ENCODE peak calls at places on chromosome 17, in ten cellular contexts. One of them, this sample, is unnamed.

GRCh38 chr17:56977673-56978395 is at the start of gene SCPEP1:
- DNase-seq in astrocyte of the cerebellum: peak
- DNase-seq in OCI-LY7: peak
- DNase-seq in fibroblast of pulmonary artery: peak
- DNase-seq in uterus: peak
- DNase-seq in GM12865: peak
- DNase-seq in thoracic aorta: peak
- DNase-seq in ovary: peak
- DNase-seq in cardiac fibroblast: peak
- DNase-seq in fibroblast of mammary gland: peak
- DNase-seq in this sample: peak

GRCh38 chr17:75808905-75809621 is 24.5 kb downstream of the UNK start:
- DNase-seq in astrocyte of the cerebellum: peak
- DNase-seq in OCI-LY7: no peak
- DNase-seq in fibroblast of pulmonary artery: peak
- DNase-seq in uterus: peak
- DNase-seq in GM12865: peak
- DNase-seq in thoracic aorta: no peak
- DNase-seq in ovary: no peak
- DNase-seq in cardiac fibroblast: peak
- DNase-seq in fibroblast of mammary gland: peak
- DNase-seq in this sample: peak

GRCh38 chr17:36934144-36934758 is 3.0 kb upstream of the LHX1 start:
- DNase-seq in astrocyte of the cerebellum: no peak
- DNase-seq in OCI-LY7: no peak
- DNase-seq in fibroblast of pulmonary artery: no peak
- DNase-seq in uterus: no peak
- DNase-seq in GM12865: no peak
- DNase-seq in thoracic aorta: no peak
- DNase-seq in ovary: no peak
- DNase-seq in cardiac fibroblast: no peak
- DNase-seq in fibroblast of mammary gland: no peak
- DNase-seq in this sample: no peak

GRCh38 chr17:57773557-57773956 is 28.5 kb upstream of the CCDC182 start:
- DNase-seq in astrocyte of the cerebellum: no peak
- DNase-seq in OCI-LY7: no peak
- DNase-seq in fibroblast of pulmonary artery: no peak
- DNase-seq in uterus: no peak
- DNase-seq in GM12865: no peak
- DNase-seq in thoracic aorta: no peak
- DNase-seq in ovary: no peak
- DNase-seq in cardiac fibroblast: no peak
- DNase-seq in fibroblast of mammary gland: no peak
- DNase-seq in this sample: no peak

GRCh38 chr17:43027091-43028032 is 2.3 kb downstream of the RND2 start:
- DNase-seq in astrocyte of the cerebellum: no peak
- DNase-seq in OCI-LY7: no peak
- DNase-seq in fibroblast of pulmonary artery: no peak
- DNase-seq in uterus: no peak
- DNase-seq in GM12865: no peak
- DNase-seq in thoracic aorta: no peak
- DNase-seq in ovary: no peak
- DNase-seq in cardiac fibroblast: no peak
- DNase-seq in fibroblast of mammary gland: no peak
- DNase-seq in this sample: no peak

GRCh38 chr17:1785925-1786324 is 24.1 kb downstream of the SERPINF1 start:
- DNase-seq in astrocyte of the cerebellum: no peak
- DNase-seq in OCI-LY7: no peak
- DNase-seq in fibroblast of pulmonary artery: no peak
- DNase-seq in uterus: no peak
- DNase-seq in GM12865: no peak
- DNase-seq in thoracic aorta: no peak
- DNase-seq in ovary: no peak
- DNase-seq in cardiac fibroblast: no peak
- DNase-seq in fibroblast of mammary gland: peak
- DNase-seq in this sample: peak

GRCh38 chr17:74873874-74874614 is 1.2 kb upstream of the FDXR start:
- DNase-seq in astrocyte of the cerebellum: no peak
- DNase-seq in OCI-LY7: peak
- DNase-seq in fibroblast of pulmonary artery: peak
- DNase-seq in uterus: no peak
- DNase-seq in GM12865: peak
- DNase-seq in thoracic aorta: no peak
- DNase-seq in ovary: no peak
- DNase-seq in cardiac fibroblast: no peak
- DNase-seq in fibroblast of mammary gland: no peak
- DNase-seq in this sample: no peak

GRCh38 chr17:57908278-57908677 is 46.9 kb downstream of the CUEDC1 start:
- DNase-seq in astrocyte of the cerebellum: no peak
- DNase-seq in OCI-LY7: no peak
- DNase-seq in fibroblast of pulmonary artery: no peak
- DNase-seq in uterus: no peak
- DNase-seq in GM12865: no peak
- DNase-seq in thoracic aorta: no peak
- DNase-seq in ovary: no peak
- DNase-seq in cardiac fibroblast: no peak
- DNase-seq in fibroblast of mammary gland: no peak
- DNase-seq in this sample: no peak

DNA sequence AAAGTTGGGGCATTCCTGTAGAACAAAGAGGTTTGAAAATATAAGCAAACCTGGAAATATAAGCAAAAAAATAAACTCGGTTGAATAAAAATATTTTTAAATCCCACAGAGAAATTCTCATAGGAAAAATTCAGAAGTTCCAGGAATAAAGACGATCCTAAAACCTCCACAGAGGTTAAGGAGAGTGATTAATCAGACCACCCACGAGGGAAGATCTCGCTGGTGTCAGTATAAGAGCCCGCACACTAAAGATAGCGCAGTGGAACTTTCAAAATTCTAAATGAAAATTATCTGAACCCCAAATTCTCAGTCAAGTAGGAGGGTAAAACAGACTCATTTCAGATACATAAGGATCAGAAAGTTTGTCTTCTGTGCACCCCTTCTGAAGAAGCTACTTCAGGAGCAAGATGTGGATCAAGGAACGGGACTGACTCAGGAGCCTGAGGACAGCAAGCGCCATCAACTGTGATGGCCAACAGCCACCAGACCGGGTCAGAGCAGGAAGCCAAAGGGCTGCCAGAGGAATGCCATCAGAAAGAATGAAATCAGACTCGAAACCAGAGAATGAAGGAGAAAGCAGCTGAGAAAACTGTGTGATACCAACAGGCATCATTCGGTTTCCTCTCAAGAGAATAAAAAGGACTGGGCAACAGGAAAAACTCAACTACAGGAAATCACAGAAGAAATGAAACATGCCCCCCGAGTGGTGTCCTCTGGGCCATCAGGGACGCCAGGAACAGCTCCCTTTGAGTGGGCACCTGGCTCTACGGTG is 66.9 kb downstream of the CYTH1 start:
- DNase-seq in astrocyte of the cerebellum: no peak
- DNase-seq in OCI-LY7: peak
- DNase-seq in fibroblast of pulmonary artery: no peak
- DNase-seq in uterus: no peak
- DNase-seq in GM12865: peak
- DNase-seq in thoracic aorta: no peak
- DNase-seq in ovary: no peak
- DNase-seq in cardiac fibroblast: no peak
- DNase-seq in fibroblast of mammary gland: no peak
- DNase-seq in this sample: no peak
- H3K4me3 ChIP-seq in astrocyte of the cerebellum: no peak
- H3K4me3 ChIP-seq in OCI-LY7: peak
- H3K4me3 ChIP-seq in fibroblast of pulmonary artery: no peak
- H3K4me3 ChIP-seq in uterus: no peak
- H3K4me3 ChIP-seq in GM12865: peak
- H3K4me3 ChIP-seq in thoracic aorta: no peak
- H3K4me3 ChIP-seq in ovary: no peak
- H3K4me3 ChIP-seq in cardiac fibroblast: no peak
- H3K4me3 ChIP-seq in fibroblast of mammary gland: no peak
- H3K4me3 ChIP-seq in this sample: no peak

GRCh38 chr17:69606142-69606800 is 191.8 kb downstream of the MAP2K6 start:
- DNase-seq in astrocyte of the cerebellum: no peak
- DNase-seq in OCI-LY7: peak
- DNase-seq in fibroblast of pulmonary artery: no peak
- DNase-seq in uterus: no peak
- DNase-seq in GM12865: no peak
- DNase-seq in thoracic aorta: no peak
- DNase-seq in ovary: no peak
- DNase-seq in cardiac fibroblast: no peak
- DNase-seq in fibroblast of mammary gland: no peak
- DNase-seq in this sample: no peak

GRCh38 chr17:69608114-69608513 is 193.6 kb downstream of the MAP2K6 start:
- DNase-seq in astrocyte of the cerebellum: no peak
- DNase-seq in OCI-LY7: no peak
- DNase-seq in fibroblast of pulmonary artery: no peak
- DNase-seq in uterus: no peak
- DNase-seq in GM12865: no peak
- DNase-seq in thoracic aorta: no peak
- DNase-seq in ovary: no peak
- DNase-seq in cardiac fibroblast: peak
- DNase-seq in fibroblast of mammary gland: no peak
- DNase-seq in this sample: no peak

GRCh38 chr17:69609495-69610315 is 195.2 kb downstream of the MAP2K6 start:
- DNase-seq in astrocyte of the cerebellum: no peak
- DNase-seq in OCI-LY7: no peak
- DNase-seq in fibroblast of pulmonary artery: peak
- DNase-seq in uterus: no peak
- DNase-seq in GM12865: peak
- DNase-seq in thoracic aorta: no peak
- DNase-seq in ovary: no peak
- DNase-seq in cardiac fibroblast: peak
- DNase-seq in fibroblast of mammary gland: peak
- DNase-seq in this sample: peak

GRCh38 chr17:69607162-69607834 is 192.8 kb downstream of the MAP2K6 start:
- DNase-seq in astrocyte of the cerebellum: peak
- DNase-seq in OCI-LY7: peak
- DNase-seq in fibroblast of pulmonary artery: peak
- DNase-seq in uterus: peak
- DNase-seq in GM12865: peak
- DNase-seq in thoracic aorta: no peak
- DNase-seq in ovary: peak
- DNase-seq in cardiac fibroblast: peak
- DNase-seq in fibroblast of mammary gland: peak
- DNase-seq in this sample: peak

DNA sequence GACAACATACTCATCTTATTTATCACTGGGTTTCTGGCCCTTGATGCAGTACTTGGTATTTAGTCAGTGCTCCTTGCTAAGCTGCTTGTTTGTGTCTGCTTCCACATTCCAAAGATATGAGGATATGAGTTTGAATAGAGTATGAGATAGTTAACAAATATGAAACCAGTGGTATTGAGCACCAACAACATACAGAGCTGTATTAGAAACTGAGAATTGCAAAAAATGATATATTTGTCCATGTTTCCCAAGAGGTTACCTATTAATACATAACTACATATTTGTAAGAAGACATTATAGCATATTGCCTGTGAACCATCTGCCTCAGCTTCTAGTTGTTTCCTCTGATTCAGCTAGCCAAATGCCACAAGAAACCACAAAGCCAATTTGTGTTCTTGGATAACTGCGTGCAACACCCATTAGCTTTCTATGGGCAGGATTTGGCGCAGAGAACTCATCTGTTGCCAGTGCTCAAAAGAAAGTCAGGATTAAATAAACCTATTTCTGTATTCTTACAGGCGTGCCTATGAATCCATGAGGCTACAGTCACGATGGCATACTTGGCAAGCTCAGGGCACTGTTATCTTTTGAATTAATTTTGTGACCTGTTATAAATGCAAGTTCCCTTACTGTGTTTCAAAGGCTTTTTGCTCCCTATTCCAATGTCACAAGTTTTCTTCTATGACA is 194.5 kb downstream of the MAP2K6 start:
- DNase-seq in astrocyte of the cerebellum: peak
- DNase-seq in OCI-LY7: no peak
- DNase-seq in fibroblast of pulmonary artery: peak
- DNase-seq in uterus: no peak
- DNase-seq in GM12865: no peak
- DNase-seq in thoracic aorta: no peak
- DNase-seq in ovary: no peak
- DNase-seq in cardiac fibroblast: peak
- DNase-seq in fibroblast of mammary gland: peak
- DNase-seq in this sample: peak
- H3K4me3 ChIP-seq in astrocyte of the cerebellum: no peak
- H3K4me3 ChIP-seq in OCI-LY7: no peak
- H3K4me3 ChIP-seq in fibroblast of pulmonary artery: no peak
- H3K4me3 ChIP-seq in uterus: no peak
- H3K4me3 ChIP-seq in GM12865: no peak
- H3K4me3 ChIP-seq in thoracic aorta: peak
- H3K4me3 ChIP-seq in ovary: no peak
- H3K4me3 ChIP-seq in cardiac fibroblast: no peak
- H3K4me3 ChIP-seq in fibroblast of mammary gland: no peak
- H3K4me3 ChIP-seq in this sample: no peak

GRCh38 chr17:63526861-63527260 is 3.7 kb downstream of the KCNH6 start:
- DNase-seq in astrocyte of the cerebellum: no peak
- DNase-seq in OCI-LY7: no peak
- DNase-seq in fibroblast of pulmonary artery: no peak
- DNase-seq in uterus: no peak
- DNase-seq in GM12865: no peak
- DNase-seq in thoracic aorta: no peak
- DNase-seq in ovary: no peak
- DNase-seq in cardiac fibroblast: no peak
- DNase-seq in fibroblast of mammary gland: no peak
- DNase-seq in this sample: no peak

GRCh38 chr17:63524051-63524450 is 893 bp downstream of the KCNH6 start:
- DNase-seq in astrocyte of the cerebellum: no peak
- DNase-seq in OCI-LY7: no peak
- DNase-seq in fibroblast of pulmonary artery: no peak
- DNase-seq in uterus: no peak
- DNase-seq in GM12865: no peak
- DNase-seq in thoracic aorta: no peak
- DNase-seq in ovary: no peak
- DNase-seq in cardiac fibroblast: no peak
- DNase-seq in fibroblast of mammary gland: no peak
- DNase-seq in this sample: no peak

GRCh38 chr17:63519972-63520882 is 2.9 kb upstream of the KCNH6 start:
- DNase-seq in astrocyte of the cerebellum: no peak
- DNase-seq in OCI-LY7: no peak
- DNase-seq in fibroblast of pulmonary artery: no peak
- DNase-seq in uterus: no peak
- DNase-seq in GM12865: no peak
- DNase-seq in thoracic aorta: no peak
- DNase-seq in ovary: no peak
- DNase-seq in cardiac fibroblast: no peak
- DNase-seq in fibroblast of mammary gland: no peak
- DNase-seq in this sample: no peak

GRCh38 chr17:63525190-63525946 is 2.2 kb downstream of the KCNH6 start:
- DNase-seq in astrocyte of the cerebellum: no peak
- DNase-seq in OCI-LY7: no peak
- DNase-seq in fibroblast of pulmonary artery: no peak
- DNase-seq in uterus: no peak
- DNase-seq in GM12865: no peak
- DNase-seq in thoracic aorta: no peak
- DNase-seq in ovary: no peak
- DNase-seq in cardiac fibroblast: no peak
- DNase-seq in fibroblast of mammary gland: peak
- DNase-seq in this sample: no peak

GRCh38 chr17:63523256-63523869 is at the start of gene KCNH6:
- DNase-seq in astrocyte of the cerebellum: no peak
- DNase-seq in OCI-LY7: no peak
- DNase-seq in fibroblast of pulmonary artery: no peak
- DNase-seq in uterus: no peak
- DNase-seq in GM12865: no peak
- DNase-seq in thoracic aorta: no peak
- DNase-seq in ovary: no peak
- DNase-seq in cardiac fibroblast: no peak
- DNase-seq in fibroblast of mammary gland: no peak
- DNase-seq in this sample: no peak
- H3K4me3 ChIP-seq in astrocyte of the cerebellum: peak
- H3K4me3 ChIP-seq in OCI-LY7: no peak
- H3K4me3 ChIP-seq in fibroblast of pulmonary artery: peak
- H3K4me3 ChIP-seq in uterus: no peak
- H3K4me3 ChIP-seq in GM12865: no peak
- H3K4me3 ChIP-seq in thoracic aorta: peak
- H3K4me3 ChIP-seq in ovary: no peak
- H3K4me3 ChIP-seq in cardiac fibroblast: no peak
- H3K4me3 ChIP-seq in fibroblast of mammary gland: no peak
- H3K4me3 ChIP-seq in this sample: no peak

GRCh38 chr17:28317099-28317964 is 1.7 kb upstream of the TMEM97 start:
- DNase-seq in astrocyte of the cerebellum: no peak
- DNase-seq in OCI-LY7: no peak
- DNase-seq in fibroblast of pulmonary artery: no peak
- DNase-seq in uterus: no peak
- DNase-seq in GM12865: no peak
- DNase-seq in thoracic aorta: no peak
- DNase-seq in ovary: no peak
- DNase-seq in cardiac fibroblast: no peak
- DNase-seq in fibroblast of mammary gland: no peak
- DNase-seq in this sample: no peak
- H3K4me3 ChIP-seq in astrocyte of the cerebellum: no peak
- H3K4me3 ChIP-seq in OCI-LY7: peak
- H3K4me3 ChIP-seq in fibroblast of pulmonary artery: no peak
- H3K4me3 ChIP-seq in uterus: no peak
- H3K4me3 ChIP-seq in GM12865: peak
- H3K4me3 ChIP-seq in thoracic aorta: no peak
- H3K4me3 ChIP-seq in ovary: no peak
- H3K4me3 ChIP-seq in cardiac fibroblast: no peak
- H3K4me3 ChIP-seq in fibroblast of mammary gland: no peak
- H3K4me3 ChIP-seq in this sample: no peak

This sample was measured in foreskin fibroblast.